ENCODE peak calls at places on chromosome 9, in five cellular contexts. G is SK-N-SH, K is HepG2, H is H1, T is GM12891. Y is an unnamed sample.

GRCh38 chr9:81981881-81982280 is 6.7 kb upstream of the SPATA31D1 start:
- DNase-seq in K (no peak), H (no peak), G (no peak), T (no peak), Y (no peak)

GRCh38 chr9:76227165-76227564 is 167.1 kb downstream of the RFK start:
- DNase-seq in H (no peak), G (no peak), K (no peak), T (no peak), Y (no peak)

GRCh38 chr9:87213948-87214347 is 266.6 kb upstream of the GAS1 start:
- DNase-seq in T (no peak), H (no peak), G (no peak), K (no peak), Y (no peak)

GRCh38 chr9:14308751-14309140 is 5.2 kb downstream of the NFIB start:
- DNase-seq in G (no peak), K (no peak), H (no peak), T (no peak), Y (no peak)

GRCh38 chr9:100100268-100100667 is 1.2 kb downstream of the INVS start:
- DNase-seq in T (no peak), G (no peak), H (no peak), K (no peak), Y (no peak)

GRCh38 chr9:116471943-116472506 is 215.1 kb upstream of the TRIM32 start:
- DNase-seq in T (no peak), G (no peak), H (no peak), K (no peak), Y (no peak)

GRCh38 chr9:9791621-9792020 is 821.2 kb downstream of the PTPRD start:
- DNase-seq in G (no peak), T (no peak), K (no peak), H (no peak), Y (no peak)

GRCh38 chr9:136052991-136053756 is 41.9 kb downstream of the NACC2 start:
- DNase-seq in H (no peak), T (no peak), K (peak), G (peak), Y (peak)

GRCh38 chr9:95732803-95733686 is 142.4 kb upstream of the ERCC6L2 start:
- DNase-seq in K (no peak), G (no peak), T (no peak), H (no peak), Y (no peak)

GRCh38 chr9:132792547-132792946 is 85.5 kb downstream of the AK8 start:
- DNase-seq in T (no peak), H (no peak), K (no peak), G (no peak), Y (no peak)

GRCh38 chr9:88534456-88535225 is at the start of gene NXNL2:
- DNase-seq in K (no peak), G (peak), H (no peak), T (no peak), Y (no peak)

GRCh38 chr9:6644346-6645152 is 980 bp downstream of the GLDC start:
- DNase-seq in H (no peak), T (no peak), K (no peak), G (no peak), Y (no peak)

GRCh38 chr9:101387871-101388506 is 3.2 kb upstream of the BAAT start:
- DNase-seq in K (peak), H (no peak), G (peak), T (no peak), Y (no peak)

GRCh38 chr9:38671748-38672147 is 48.2 kb downstream of the FAM240B start:
- DNase-seq in H (no peak), T (no peak), K (no peak), G (no peak), Y (no peak)

GRCh38 chr9:134643306-134643705 is 1.7 kb downstream of the COL5A1 start:
- DNase-seq in G (peak), T (no peak), K (no peak), H (no peak), Y (no peak)

GRCh38 chr9:134408939-134409737 is 82.9 kb downstream of the RXRA start:
- DNase-seq in K (no peak), T (no peak), H (no peak), G (no peak), Y (no peak)

GRCh38 chr9:17789316-17789715 is 210.4 kb downstream of the SH3GL2 start:
- DNase-seq in H (no peak), G (no peak), K (no peak), T (no peak), Y (no peak)

GRCh38 chr9:111957856-111958631 is 61.4 kb downstream of the UGCG start:
- DNase-seq in H (no peak), K (no peak), G (no peak), T (no peak), Y (no peak)

GRCh38 chr9:87615547-87616148 is 110.3 kb upstream of the CTSL start:
- DNase-seq in H (no peak), K (no peak), G (no peak), T (no peak), Y (no peak)

GRCh38 chr9:84107995-84108394 is 127.4 kb downstream of the RMI1 start:
- DNase-seq in H (no peak), G (no peak), K (no peak), T (no peak), Y (no peak)

GRCh38 chr9:34458967-34459355 is 356 bp downstream of the DNAI1 start:
- DNase-seq in G (no peak), K (no peak), H (no peak), T (no peak), Y (no peak)

GRCh38 chr9:15541862-15542261 is 11.0 kb upstream of the CCDC171 start:
- DNase-seq in T (no peak), G (peak), H (no peak), K (no peak), Y (no peak)

GRCh38 chr9:106423575-106423974 is 439.4 kb upstream of the ZNF462 start:
- DNase-seq in G (no peak), K (no peak), H (no peak), T (no peak), Y (no peak)

GRCh38 chr9:137277329-137278041 is at the start of gene TOR4A:
- DNase-seq in T (peak), H (no peak), K (peak), G (no peak), Y (peak)

DNA sequence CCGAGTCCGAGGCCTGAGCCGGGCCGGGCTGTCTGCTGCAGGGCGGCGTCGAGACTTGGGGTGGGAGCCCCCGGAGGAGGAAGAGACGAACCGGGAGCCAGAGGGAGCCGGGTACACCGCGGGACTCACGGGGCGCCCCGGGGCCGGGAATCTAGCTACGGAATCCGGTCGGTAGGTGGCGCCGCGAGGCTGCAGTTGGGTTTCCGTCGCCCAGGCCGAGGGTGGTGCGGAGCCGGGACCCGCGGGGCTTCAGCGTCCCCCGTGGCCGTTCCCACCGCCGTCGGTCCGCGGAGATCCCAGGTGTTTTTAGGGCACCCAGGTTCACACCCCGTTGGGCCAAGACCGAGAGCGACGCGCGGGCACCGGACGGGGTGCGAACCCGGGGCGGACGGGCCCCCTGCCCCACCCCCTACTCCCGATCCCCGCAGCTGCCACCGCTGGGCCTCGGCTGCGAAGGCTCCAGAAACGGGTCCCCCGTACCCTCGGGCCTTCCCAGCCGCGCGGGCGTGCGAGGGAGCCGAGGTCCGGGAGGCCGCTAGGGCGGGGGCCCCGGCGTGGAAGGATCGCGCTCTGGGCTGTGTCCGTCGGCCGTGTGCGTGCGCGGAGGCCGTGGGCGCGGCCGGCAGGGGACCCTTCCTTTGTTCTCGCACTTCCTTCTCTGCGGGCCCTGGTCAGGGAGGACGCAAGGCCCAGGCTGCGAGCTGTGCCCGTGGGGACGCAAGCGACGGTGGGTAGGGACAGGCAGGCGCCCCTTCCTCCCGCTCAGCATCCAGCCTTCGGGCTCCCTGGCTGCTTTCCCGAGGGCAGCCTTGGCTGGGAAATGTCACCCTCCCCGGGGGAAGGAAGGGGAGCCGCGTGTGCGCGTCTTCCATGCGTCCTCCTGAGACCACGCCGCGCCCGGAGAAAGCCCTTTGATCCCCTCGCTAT is 146.6 kb downstream of the GAPVD1 start:
- DNase-seq in H (no peak), G (peak), T (peak), K (peak), Y (peak)
- TF ChIP-seq POLR2AphosphoS5 in H (no peak), G (no peak), T (no peak), K (no peak), Y (no peak)

DNA sequence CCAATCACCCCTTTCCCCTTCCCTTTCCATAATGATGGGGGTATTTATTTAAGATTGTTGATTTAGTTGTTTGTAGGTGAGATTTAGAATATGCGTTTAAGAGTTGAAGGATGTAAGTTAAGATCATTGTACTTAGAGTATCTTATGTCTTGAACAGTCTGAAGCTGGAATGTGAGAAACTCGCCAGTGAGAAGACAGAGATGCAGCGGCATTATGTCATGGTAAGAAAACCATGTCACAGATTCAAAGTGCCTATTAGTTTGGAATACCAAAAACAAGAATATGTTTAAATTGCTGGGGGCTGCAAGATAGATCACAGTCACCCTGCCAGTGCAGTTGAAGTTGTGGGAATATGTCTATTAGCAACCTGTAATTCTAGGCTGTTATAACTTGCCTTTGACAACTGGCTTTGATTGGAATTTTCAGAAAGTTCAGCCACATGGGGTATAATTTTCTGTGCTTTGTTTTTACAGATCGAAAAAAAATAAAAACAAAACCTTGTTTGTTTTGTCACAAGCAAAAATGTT is 3.0 kb downstream of the TLE4 start:
- DNase-seq in K (no peak), T (no peak), G (no peak), H (no peak), Y (no peak)
- TF ChIP-seq TAF1 in K (no peak), T (no peak), G (no peak), H (no peak), Y (no peak)

DNA sequence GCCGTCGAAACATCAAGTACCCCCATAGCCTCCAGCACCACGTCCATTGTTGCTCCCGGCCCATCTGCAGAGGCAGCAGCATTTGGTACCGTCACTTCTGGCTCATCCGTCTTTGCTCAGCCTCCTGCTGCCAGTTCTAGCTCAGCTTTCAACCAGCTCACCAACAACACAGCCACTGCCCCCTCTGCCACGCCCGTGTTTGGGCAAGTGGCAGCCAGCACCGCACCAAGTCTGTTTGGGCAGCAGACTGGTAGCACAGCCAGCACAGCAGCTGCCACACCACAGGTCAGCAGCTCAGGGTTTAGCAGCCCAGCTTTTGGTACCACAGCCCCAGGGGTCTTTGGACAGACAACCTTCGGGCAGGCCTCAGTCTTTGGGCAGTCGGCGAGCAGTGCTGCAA is 72.9 kb downstream of the NUP214 start:
- DNase-seq in K (no peak), H (no peak), T (no peak), G (no peak), Y (no peak)
- TF ChIP-seq POLR2AphosphoS5 in K (no peak), H (no peak), T (peak), G (no peak), Y (no peak)

GRCh38 chr9:122158202-122158601 is 1.4 kb downstream of the NDUFA8 start:
- DNase-seq in G (peak), K (peak), T (peak), H (peak), Y (peak)
- TF ChIP-seq TAF1 in G (no peak), K (no peak), T (no peak), H (no peak), Y (no peak)

GRCh38 chr9:108383801-108384200 is 472.0 kb downstream of the ACTL7B start:
- DNase-seq in K (no peak), H (no peak), T (no peak), G (no peak), Y (no peak)
- TF ChIP-seq POLR2AphosphoS5 in K (no peak), H (no peak), T (no peak), G (no peak), Y (no peak)

DNA sequence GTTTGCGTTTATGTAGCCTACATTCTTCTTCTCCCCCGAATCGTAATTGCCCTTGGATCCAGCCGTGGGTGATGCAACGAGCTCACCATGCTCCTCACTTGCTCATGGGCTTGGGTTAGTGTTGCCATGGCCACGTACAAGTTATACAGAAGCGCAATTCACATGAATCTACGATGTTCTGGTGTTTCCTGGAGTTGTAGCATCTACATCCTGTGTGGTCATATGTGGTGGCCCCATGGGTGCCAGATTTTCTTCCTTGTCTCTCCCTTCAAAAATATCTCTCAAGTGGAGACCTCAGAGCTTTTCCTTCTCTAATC is 115.3 kb downstream of the TLE4 start:
- DNase-seq in T (no peak), K (no peak), G (no peak), H (no peak), Y (no peak)
- TF ChIP-seq TAF1 in T (no peak), K (no peak), G (no peak), H (no peak), Y (no peak)